ENCODE peak calls at places on chromosomes 16 and 17, in eight cellular contexts. E is A549, T is cardiac fibroblast, G is mucosa of descending colon, Q is epithelial cell of esophagus, Z is AG04450, Y is left ventricle myocardium inferior, N is AG10803. C is an unnamed sample.

GRCh38 chr16:69481901-69482341 is 57.5 kb downstream of the CYB5B start:
- DNase-seq in N (peak; percentile 89), T (peak; percentile 76), Z (no peak), E (no peak), G (peak; percentile 58), Y (peak; percentile 92), Q (peak; percentile 84), C (peak; percentile 17)

GRCh38 chr17:34242553-34242952 is 12.5 kb upstream of the CCL2 start:
- DNase-seq in T (no peak), Z (no peak), N (no peak), Q (no peak), Y (no peak), G (no peak), E (no peak), C (no peak)

GRCh38 chr17:79952265-79952877 is 83.3 kb downstream of the TBC1D16 start:
- DNase-seq in E (no peak), Z (no peak), T (no peak), N (no peak), Q (no peak), G (peak; percentile 12), Y (peak; percentile 11), C (no peak)

GRCh38 chr16:65786916-65787315 is 579.6 kb upstream of the CDH5 start:
- DNase-seq in Y (peak; percentile 37), E (no peak), T (no peak), Q (no peak), G (no peak), Z (no peak), N (peak; percentile 54), C (no peak)

GRCh38 chr16:74257061-74257460 is 39.6 kb upstream of the PSMD7 start:
- DNase-seq in G (no peak), Z (no peak), T (no peak), Y (no peak), Q (no peak), N (no peak), E (no peak), C (no peak)

GRCh38 chr17:77451271-77451893 is 310.6 kb downstream of the SEC14L1 start:
- DNase-seq in Q (peak; percentile 47), G (peak; percentile 84), Y (peak; percentile 77), N (peak; percentile 44), Z (no peak), E (no peak), T (peak; percentile 55), C (no peak)

GRCh38 chr16:26951950-26952349 is 114.8 kb upstream of the C16orf82 start:
- DNase-seq in N (no peak), Z (no peak), Q (no peak), T (no peak), Y (no peak), E (no peak), G (no peak), C (no peak)

GRCh38 chr17:21357281-21357680 is 18.9 kb upstream of the KCNJ12 start:
- DNase-seq in Q (no peak), E (no peak), Y (peak; percentile 8), N (no peak), Z (no peak), G (no peak), T (no peak), C (no peak)

GRCh38 chr17:76397687-76398522 is 13.5 kb downstream of the SPHK1 start:
- DNase-seq in Y (peak; percentile 86), Q (peak; percentile 88), E (peak; percentile 88), T (peak; percentile 91), Z (peak; percentile 77), G (peak; percentile 93), N (peak; percentile 85), C (peak; percentile 58)

GRCh38 chr17:33572615-33573014 is 279.5 kb upstream of the ASIC2 start:
- DNase-seq in G (no peak), T (no peak), E (peak; percentile 5), Q (peak; percentile 1), N (no peak), Y (no peak), Z (no peak), C (no peak)

GRCh38 chr17:45317113-45317820 is 447 bp upstream of the MAP3K14 start:
- DNase-seq in Z (peak; percentile 100), Y (peak; percentile 100), G (peak; percentile 100), N (peak; percentile 100), T (peak; percentile 100), E (peak; percentile 100), Q (peak; percentile 100), C (peak; percentile 100)

GRCh38 chr17:28684963-28685362 is 23.0 kb downstream of the SUPT6H start:
- DNase-seq in E (peak; percentile 86), N (peak; percentile 55), Y (no peak), Z (no peak), G (no peak), Q (no peak), T (peak; percentile 27), C (no peak)

GRCh38 chr16:23072084-23072599 is 77.1 kb downstream of the USP31 start:
- DNase-seq in T (peak; percentile 87), E (peak; percentile 88), G (peak; percentile 84), Q (peak; percentile 87), N (peak; percentile 44), Y (peak; percentile 91), Z (peak; percentile 23), C (peak; percentile 38)

GRCh38 chr16:77131398-77131797 is 59.6 kb upstream of the MON1B start:
- DNase-seq in E (no peak), Z (no peak), G (no peak), Y (no peak), Q (no peak), T (no peak), N (no peak), C (no peak)

GRCh38 chr17:39965017-39965699 is 2.4 kb downstream of the GSDMA start:
- DNase-seq in E (no peak), G (no peak), N (no peak), Q (no peak), Z (no peak), T (no peak), Y (no peak), C (no peak)

GRCh38 chr16:63602206-63602927 is 1519.5 kb downstream of the CDH11 start:
- DNase-seq in G (no peak), Y (no peak), Q (no peak), N (no peak), Z (no peak), E (no peak), T (no peak), C (no peak)

DNA sequence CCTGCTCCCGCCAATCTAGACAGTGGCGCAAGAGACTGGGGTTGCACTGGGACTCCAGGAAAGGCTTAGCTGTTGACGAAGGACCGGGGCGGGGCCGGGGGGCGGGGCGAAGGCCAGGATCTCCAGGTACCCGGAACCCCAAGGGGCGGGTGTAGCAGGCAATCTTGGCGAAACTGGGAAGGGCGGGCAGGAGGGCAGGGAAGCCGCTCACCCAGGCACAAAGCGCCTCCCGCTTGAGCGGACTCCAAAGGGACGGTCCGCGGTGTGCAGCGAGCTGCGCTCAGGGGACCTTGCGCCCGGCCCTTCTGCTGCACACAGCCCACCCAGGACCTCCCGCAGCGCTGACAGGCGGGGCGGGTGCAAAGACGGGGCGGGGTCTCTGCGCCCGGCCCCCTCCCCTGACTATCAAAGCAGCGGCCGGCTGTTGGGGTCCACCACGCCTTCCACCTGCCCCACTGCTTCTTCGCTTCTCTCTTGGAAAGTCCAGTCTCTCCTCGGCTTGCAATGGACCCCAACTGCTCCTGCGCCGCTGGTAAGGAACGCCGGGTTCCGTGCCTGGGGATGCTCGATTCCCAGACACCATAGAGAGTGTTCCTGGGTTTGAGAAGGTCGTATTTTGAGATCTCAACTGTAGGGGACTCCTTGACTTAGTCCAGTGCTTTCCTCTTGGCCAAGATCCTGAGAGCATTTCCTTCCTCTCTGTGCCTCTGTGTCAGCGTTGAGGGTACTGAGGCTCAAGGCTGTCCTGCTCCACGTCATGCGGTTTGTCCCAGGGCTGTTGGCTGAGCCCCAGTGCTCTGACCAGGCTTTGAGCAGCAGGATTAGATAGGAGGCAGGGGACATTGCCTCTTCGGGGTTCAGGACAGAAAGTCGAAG is at the start of gene MT1F:
- DNase-seq in Y (peak; percentile 73), Q (peak; percentile 91), E (peak; percentile 78), Z (no peak), T (peak; percentile 24), G (peak; percentile 96), N (no peak), C (no peak)
- H3K4me3 ChIP-seq in Y (peak within 1 kb of the TSS; percentile 72), Q (peak within 1 kb of the TSS; percentile 43), E (peak within 1 kb of the TSS; percentile 56), Z (peak within 1 kb of the TSS; percentile 47), T (peak within 1 kb of the TSS; percentile 53), G (peak within 1 kb of the TSS; percentile 36), N (peak within 1 kb of the TSS; percentile 50), C (peak within 1 kb of the TSS; percentile 44)

GRCh38 chr16:3589001-3589400 is 11.8 kb upstream of the NLRC3 start:
- DNase-seq in E (no peak), Q (no peak), N (no peak), Z (no peak), Y (no peak), G (no peak), T (no peak), C (no peak)

GRCh38 chr16:3589441-3589921 is 12.3 kb upstream of the NLRC3 start:
- DNase-seq in Z (no peak), E (no peak), N (no peak), Y (no peak), Q (no peak), G (no peak), T (peak; percentile 13), C (no peak)

GRCh38 chr16:3591436-3591803 is 14.2 kb upstream of the NLRC3 start:
- DNase-seq in Z (no peak), Y (no peak), T (no peak), Q (no peak), G (no peak), E (no peak), N (no peak), C (no peak)

GRCh38 chr16:3590736-3591435 is 13.7 kb upstream of the NLRC3 start:
- DNase-seq in E (no peak), T (no peak), N (no peak), Y (no peak), Z (no peak), Q (peak; percentile 64), G (no peak), C (no peak)

DNA sequence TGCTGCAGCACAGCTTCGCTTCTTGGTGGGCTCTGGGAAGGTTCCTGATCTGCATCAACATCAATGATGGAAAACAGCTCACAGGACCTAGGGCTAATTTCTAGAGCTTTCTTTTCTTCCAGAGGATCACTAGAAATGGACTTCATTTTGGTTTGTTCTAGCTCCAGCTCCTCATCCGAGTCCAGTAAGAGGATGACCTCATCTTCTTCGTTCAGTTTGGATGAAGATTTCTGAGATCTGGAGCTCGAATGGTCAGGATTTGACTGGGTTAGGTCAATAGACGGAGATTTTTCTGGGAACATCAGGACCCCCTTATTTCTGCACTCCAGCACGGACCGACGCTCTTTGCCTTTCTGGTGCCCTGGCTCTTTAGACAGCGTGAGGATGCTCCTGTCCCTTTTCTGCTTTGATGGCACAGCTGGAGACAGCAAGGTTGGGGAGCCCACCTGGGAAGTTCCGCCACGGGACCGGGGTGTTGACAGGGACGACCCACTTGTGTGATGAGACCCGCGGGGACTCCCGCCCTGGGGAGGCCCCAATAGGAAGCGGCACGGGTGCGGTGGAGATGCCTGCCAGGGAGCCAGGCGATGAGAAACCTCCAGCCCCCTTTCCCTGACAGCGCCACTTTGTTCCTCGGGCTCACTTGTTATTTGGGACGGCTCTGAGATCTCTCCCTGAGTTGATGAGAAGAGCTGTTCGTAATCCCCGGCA is 12.9 kb upstream of the NLRC3 start:
- DNase-seq in N (no peak), Q (no peak), E (no peak), Z (no peak), Y (no peak), T (no peak), G (no peak), C (no peak)
- H3K4me3 ChIP-seq in N (no peak overlapping the region), Q (no peak overlapping the region), E (no peak overlapping the region), Z (no peak overlapping the region), Y (no peak overlapping the region), T (no peak overlapping the region), G (no peak overlapping the region), C (no peak overlapping the region)

GRCh38 chr16:2462031-2462866 is 2.3 kb downstream of the TEDC2 start:
- DNase-seq in Y (no peak), N (no peak), E (no peak), Q (no peak), G (no peak), Z (no peak), T (no peak), C (no peak)
- H3K4me3 ChIP-seq in Y (no peak overlapping the region), N (no peak overlapping the region), E (no peak overlapping the region), Q (no peak overlapping the region), G (no peak overlapping the region), Z (no peak overlapping the region), T (no peak overlapping the region), C (no peak overlapping the region)

GRCh38 chr17:42409467-42410351 is 13.3 kb downstream of the CAVIN1 start:
- DNase-seq in Y (peak; percentile 67), E (peak; percentile 89), N (peak; percentile 95), T (peak; percentile 95), G (peak; percentile 25), Z (peak; percentile 75), Q (peak; percentile 94), C (peak; percentile 80)
- H3K4me3 ChIP-seq in Y (peak overlapping the region; percentile 40), E (peak overlapping the region; percentile 5), N (peak overlapping the region; percentile 26), T (no peak overlapping the region), G (no peak overlapping the region), Z (peak overlapping the region; percentile 13), Q (no peak overlapping the region), C (no peak overlapping the region)

C was measured in skeletal muscle cell.